ENCODE peak calls at places on chromosomes 16 and 17, in nine cellular contexts. N is LHCN-M2; P is stimulated activated CD4-positive, alpha-beta T cell treated with anti-CD3 and anti-CD28 coated beads, Interleukin-4, amount 100 ng/mL, for 4 hours; Z is left ventricle myocardium inferior; W is adipocyte; X is NCI-H1417; T is EL; Q is GM23338; V is effector memory CD4-positive, alpha-beta T cell. B is an unnamed sample.

GRCh38 chr16:85090166-85090565 is 22.1 kb downstream of the CIBAR2 start:
- DNase-seq in N (no peak), P (no peak), Z (no peak), W (no peak), X (no peak), T (no peak), Q (no peak), V (no peak), B (no peak)

GRCh38 chr16:65546353-65546791 is 424.5 kb upstream of the CDH11 start:
- DNase-seq in N (peak), P (no peak), Z (no peak), W (peak), X (no peak), T (peak), Q (no peak), V (no peak), B (peak)

GRCh38 chr16:66983033-66983432 is 5.4 kb upstream of the CES4A start:
- DNase-seq in N (no peak), P (no peak), Z (no peak), W (no peak), X (no peak), T (no peak), Q (no peak), V (no peak), B (no peak)

GRCh38 chr17:74429604-74430384 is 2.1 kb upstream of the GPRC5C start:
- DNase-seq in N (no peak), P (no peak), Z (no peak), W (no peak), X (no peak), T (no peak), Q (peak), V (no peak), B (peak)

GRCh38 chr17:47785538-47786123 is 36.0 kb downstream of the OSBPL7 start:
- DNase-seq in N (peak), P (no peak), Z (no peak), W (peak), X (no peak), T (peak), Q (peak), V (no peak), B (no peak)

GRCh38 chr16:17970816-17971291 is 365.7 kb downstream of the NPIPA8 start:
- DNase-seq in N (no peak), P (no peak), Z (no peak), W (no peak), X (no peak), T (no peak), Q (peak), V (no peak), B (no peak)

GRCh38 chr17:29010586-29010985 is 4.8 kb upstream of the SEZ6 start:
- DNase-seq in N (no peak), P (no peak), Z (no peak), W (no peak), X (no peak), T (no peak), Q (no peak), V (no peak), B (no peak)

GRCh38 chr16:89117975-89118289 is 24.3 kb downstream of the ACSF3 start:
- DNase-seq in N (no peak), P (no peak), Z (peak), W (no peak), X (no peak), T (no peak), Q (no peak), V (no peak), B (no peak)

GRCh38 chr16:47018223-47018891 is 44.9 kb upstream of the DNAJA2 start:
- DNase-seq in N (peak), P (peak), Z (no peak), W (no peak), X (no peak), T (peak), Q (peak), V (peak), B (peak)

GRCh38 chr17:30823425-30823824 is 1.1 kb downstream of the CRLF3 start:
- DNase-seq in N (no peak), P (no peak), Z (no peak), W (no peak), X (no peak), T (no peak), Q (no peak), V (no peak), B (no peak)

GRCh38 chr16:27642753-27643152 is 92.8 kb downstream of the KATNIP start:
- DNase-seq in N (peak), P (no peak), Z (no peak), W (peak), X (no peak), T (no peak), Q (peak), V (no peak), B (peak)

GRCh38 chr17:45221997-45222272 is 250 bp downstream of the FMNL1 start:
- DNase-seq in N (no peak), P (no peak), Z (no peak), W (peak), X (no peak), T (no peak), Q (no peak), V (no peak), B (no peak)

GRCh38 chr17:82035956-82036633 is 1.4 kb downstream of the DCXR start:
- DNase-seq in N (no peak), P (no peak), Z (no peak), W (no peak), X (no peak), T (no peak), Q (no peak), V (no peak), B (no peak)

GRCh38 chr17:7392696-7393612 is 1.4 kb downstream of the PLSCR3 start:
- DNase-seq in N (no peak), P (no peak), Z (no peak), W (no peak), X (no peak), T (no peak), Q (peak), V (no peak), B (no peak)

GRCh38 chr16:57694556-57695377 is at the start of gene DRC7:
- DNase-seq in N (peak), P (peak), Z (no peak), W (peak), X (no peak), T (peak), Q (peak), V (no peak), B (peak)